ENCODE peak calls at places on chromosomes 11 and 22, in ten cellular contexts. One of them, this sample, is unnamed.
A peak's percentile ranks its signal among the peaks of the same experiment; 100 is the strongest.

GRCh38 chr11:69009441-69010211 is 3.4 kb downstream of the MRGPRF start:
- DNase-seq in GM12865: no peak
- DNase-seq in neural crest cell: no peak
- DNase-seq in AG04450: no peak
- DNase-seq in PC-9: no peak
- DNase-seq in cardiac fibroblast: no peak
- DNase-seq in endodermal cell: peak; percentile 44
- DNase-seq in fibroblast of lung: peak; percentile 28
- DNase-seq in spleen: peak; percentile 56
- DNase-seq in Calu3: no peak
- DNase-seq in this sample: no peak

GRCh38 chr22:42947211-42947990 is 67.5 kb downstream of the PACSIN2 start:
- DNase-seq in GM12865: no peak
- DNase-seq in neural crest cell: peak; percentile 41
- DNase-seq in AG04450: no peak
- DNase-seq in PC-9: peak; percentile 94
- DNase-seq in cardiac fibroblast: no peak
- DNase-seq in endodermal cell: no peak
- DNase-seq in fibroblast of lung: no peak
- DNase-seq in spleen: no peak
- DNase-seq in Calu3: peak; percentile 86
- DNase-seq in this sample: no peak

GRCh38 chr22:42693763-42694683 is 26.6 kb downstream of the A4GALT start:
- DNase-seq in GM12865: no peak
- DNase-seq in neural crest cell: no peak
- DNase-seq in AG04450: no peak
- DNase-seq in PC-9: no peak
- DNase-seq in cardiac fibroblast: no peak
- DNase-seq in endodermal cell: no peak
- DNase-seq in fibroblast of lung: no peak
- DNase-seq in spleen: no peak
- DNase-seq in Calu3: no peak
- DNase-seq in this sample: no peak

GRCh38 chr11:93537022-93537421 is 6.2 kb downstream of the SMCO4 start:
- DNase-seq in GM12865: no peak
- DNase-seq in neural crest cell: no peak
- DNase-seq in AG04450: no peak
- DNase-seq in PC-9: no peak
- DNase-seq in cardiac fibroblast: no peak
- DNase-seq in endodermal cell: no peak
- DNase-seq in fibroblast of lung: no peak
- DNase-seq in spleen: no peak
- DNase-seq in Calu3: no peak
- DNase-seq in this sample: no peak

GRCh38 chr22:41382098-41382578 is 396 bp downstream of the TEF start:
- DNase-seq in GM12865: peak; percentile 76
- DNase-seq in neural crest cell: peak; percentile 69
- DNase-seq in AG04450: no peak
- DNase-seq in PC-9: no peak
- DNase-seq in cardiac fibroblast: peak; percentile 25
- DNase-seq in endodermal cell: peak; percentile 93
- DNase-seq in fibroblast of lung: peak; percentile 54
- DNase-seq in spleen: no peak
- DNase-seq in Calu3: peak; percentile 41
- DNase-seq in this sample: peak; percentile 27

GRCh38 chr11:104033134-104033533 is 3.3 kb upstream of the DDI1 start:
- DNase-seq in GM12865: no peak
- DNase-seq in neural crest cell: no peak
- DNase-seq in AG04450: peak; percentile 93
- DNase-seq in PC-9: peak; percentile 78
- DNase-seq in cardiac fibroblast: peak; percentile 67
- DNase-seq in endodermal cell: no peak
- DNase-seq in fibroblast of lung: peak; percentile 87
- DNase-seq in spleen: no peak
- DNase-seq in Calu3: peak; percentile 7
- DNase-seq in this sample: peak; percentile 77

GRCh38 chr11:66363187-66363601 is 8.4 kb downstream of the SLC29A2 start:
- DNase-seq in GM12865: no peak
- DNase-seq in neural crest cell: no peak
- DNase-seq in AG04450: no peak
- DNase-seq in PC-9: no peak
- DNase-seq in cardiac fibroblast: no peak
- DNase-seq in endodermal cell: no peak
- DNase-seq in fibroblast of lung: no peak
- DNase-seq in spleen: peak; percentile 61
- DNase-seq in Calu3: no peak
- DNase-seq in this sample: no peak

GRCh38 chr11:127063191-127063590 is 62.6 kb upstream of the KIRREL3 start:
- DNase-seq in GM12865: no peak
- DNase-seq in neural crest cell: no peak
- DNase-seq in AG04450: no peak
- DNase-seq in PC-9: no peak
- DNase-seq in cardiac fibroblast: no peak
- DNase-seq in endodermal cell: no peak
- DNase-seq in fibroblast of lung: no peak
- DNase-seq in spleen: no peak
- DNase-seq in Calu3: no peak
- DNase-seq in this sample: no peak

GRCh38 chr11:73760066-73760679 is 701 bp downstream of the RAB6A start:
- DNase-seq in GM12865: peak; percentile 29
- DNase-seq in neural crest cell: peak; percentile 34
- DNase-seq in AG04450: no peak
- DNase-seq in PC-9: no peak
- DNase-seq in cardiac fibroblast: peak; percentile 43
- DNase-seq in endodermal cell: peak; percentile 74
- DNase-seq in fibroblast of lung: peak; percentile 50
- DNase-seq in spleen: no peak
- DNase-seq in Calu3: peak; percentile 25
- DNase-seq in this sample: peak; percentile 25

GRCh38 chr22:27377901-27378300 is 423.7 kb downstream of the MN1 start:
- DNase-seq in GM12865: no peak
- DNase-seq in neural crest cell: no peak
- DNase-seq in AG04450: no peak
- DNase-seq in PC-9: no peak
- DNase-seq in cardiac fibroblast: no peak
- DNase-seq in endodermal cell: no peak
- DNase-seq in fibroblast of lung: no peak
- DNase-seq in spleen: no peak
- DNase-seq in Calu3: no peak
- DNase-seq in this sample: no peak

GRCh38 chr11:115284766-115285165 is 219.4 kb downstream of the CADM1 start:
- DNase-seq in GM12865: no peak
- DNase-seq in neural crest cell: no peak
- DNase-seq in AG04450: no peak
- DNase-seq in PC-9: no peak
- DNase-seq in cardiac fibroblast: peak; percentile 2
- DNase-seq in endodermal cell: no peak
- DNase-seq in fibroblast of lung: peak; percentile 29
- DNase-seq in spleen: no peak
- DNase-seq in Calu3: no peak
- DNase-seq in this sample: no peak

GRCh38 chr11:12784445-12784844 is 110.2 kb downstream of the TEAD1 start:
- DNase-seq in GM12865: no peak
- DNase-seq in neural crest cell: no peak
- DNase-seq in AG04450: peak; percentile 38
- DNase-seq in PC-9: no peak
- DNase-seq in cardiac fibroblast: no peak
- DNase-seq in endodermal cell: no peak
- DNase-seq in fibroblast of lung: no peak
- DNase-seq in spleen: no peak
- DNase-seq in Calu3: no peak
- DNase-seq in this sample: peak; percentile 55

GRCh38 chr11:14288189-14288935 is 70.6 kb downstream of the RRAS2 start:
- DNase-seq in GM12865: no peak
- DNase-seq in neural crest cell: no peak
- DNase-seq in AG04450: peak; percentile 74
- DNase-seq in PC-9: peak; percentile 71
- DNase-seq in cardiac fibroblast: peak; percentile 91
- DNase-seq in endodermal cell: no peak
- DNase-seq in fibroblast of lung: peak; percentile 87
- DNase-seq in spleen: no peak
- DNase-seq in Calu3: no peak
- DNase-seq in this sample: peak; percentile 62

GRCh38 chr11:69459848-69460539 is 21.5 kb upstream of the LINC01488 start:
- DNase-seq in GM12865: no peak
- DNase-seq in neural crest cell: no peak
- DNase-seq in AG04450: no peak
- DNase-seq in PC-9: no peak
- DNase-seq in cardiac fibroblast: no peak
- DNase-seq in endodermal cell: no peak
- DNase-seq in fibroblast of lung: no peak
- DNase-seq in spleen: no peak
- DNase-seq in Calu3: no peak
- DNase-seq in this sample: no peak

GRCh38 chr11:128776434-128777284 is 82.8 kb downstream of the FLI1 start:
- DNase-seq in GM12865: peak; percentile 47
- DNase-seq in neural crest cell: peak; percentile 70
- DNase-seq in AG04450: no peak
- DNase-seq in PC-9: no peak
- DNase-seq in cardiac fibroblast: peak; percentile 55
- DNase-seq in endodermal cell: peak; percentile 92
- DNase-seq in fibroblast of lung: peak; percentile 47
- DNase-seq in spleen: no peak
- DNase-seq in Calu3: peak; percentile 49
- DNase-seq in this sample: peak; percentile 34

GRCh38 chr22:25509391-25509791 is 55.1 kb upstream of the GRK3 start:
- DNase-seq in GM12865: no peak
- DNase-seq in neural crest cell: no peak
- DNase-seq in AG04450: no peak
- DNase-seq in PC-9: no peak
- DNase-seq in cardiac fibroblast: no peak
- DNase-seq in endodermal cell: no peak
- DNase-seq in fibroblast of lung: peak; percentile 68
- DNase-seq in spleen: no peak
- DNase-seq in Calu3: no peak
- DNase-seq in this sample: peak; percentile 27

GRCh38 chr22:26164174-26164573 is 5.1 kb upstream of the SEZ6L start:
- DNase-seq in GM12865: no peak
- DNase-seq in neural crest cell: no peak
- DNase-seq in AG04450: no peak
- DNase-seq in PC-9: no peak
- DNase-seq in cardiac fibroblast: no peak
- DNase-seq in endodermal cell: no peak
- DNase-seq in fibroblast of lung: no peak
- DNase-seq in spleen: no peak
- DNase-seq in Calu3: no peak
- DNase-seq in this sample: no peak

DNA sequence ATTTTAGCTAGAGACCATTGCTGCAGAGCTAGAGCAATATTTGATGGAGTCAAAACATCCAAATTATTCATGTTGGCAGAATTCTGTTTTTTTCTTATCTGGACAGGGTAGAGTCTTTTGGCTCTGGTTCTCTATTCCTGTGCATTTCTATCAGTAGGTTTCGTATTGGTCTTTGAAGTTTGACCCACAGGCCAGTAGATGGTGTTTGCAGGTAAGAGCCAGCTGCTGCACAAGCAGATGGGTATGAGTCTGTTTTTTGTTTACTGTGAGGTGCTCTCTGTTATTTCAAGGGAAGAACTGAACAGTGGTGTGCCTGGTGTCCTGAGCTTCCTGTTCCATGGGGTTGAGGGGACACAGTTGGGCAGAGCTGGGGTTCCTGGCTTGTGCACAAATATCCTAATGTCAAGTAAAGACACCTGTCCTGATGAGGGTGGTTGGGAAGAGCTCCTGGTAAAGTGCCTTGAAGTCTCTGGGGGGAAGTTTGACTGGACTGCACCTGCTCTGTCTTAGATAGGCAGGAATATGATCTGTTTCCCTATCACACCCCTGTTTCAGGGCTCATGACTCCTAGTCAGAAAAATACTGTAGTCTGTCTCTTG is 34.0 kb upstream of the SLC22A25 start:
- DNase-seq in GM12865: peak; percentile 39
- DNase-seq in neural crest cell: no peak
- DNase-seq in AG04450: no peak
- DNase-seq in PC-9: no peak
- DNase-seq in cardiac fibroblast: no peak
- DNase-seq in endodermal cell: no peak
- DNase-seq in fibroblast of lung: no peak
- DNase-seq in spleen: no peak
- DNase-seq in Calu3: peak; percentile 17
- DNase-seq in this sample: no peak
- TF ChIP-seq CTCF in GM12865: peak; percentile 40
- TF ChIP-seq CTCF in neural crest cell: no peak
- TF ChIP-seq CTCF in AG04450: no peak
- TF ChIP-seq CTCF in PC-9: peak; percentile 35
- TF ChIP-seq CTCF in cardiac fibroblast: peak; percentile 3
- TF ChIP-seq CTCF in endodermal cell: peak; percentile 36
- TF ChIP-seq CTCF in fibroblast of lung: no peak
- TF ChIP-seq CTCF in spleen: no peak
- TF ChIP-seq CTCF in Calu3: no peak
- TF ChIP-seq CTCF in this sample: no peak

GRCh38 chr11:5369793-5370192 is 13.8 kb upstream of the OR51M1 start:
- DNase-seq in GM12865: peak; percentile 12
- DNase-seq in neural crest cell: no peak
- DNase-seq in AG04450: peak; percentile 75
- DNase-seq in PC-9: no peak
- DNase-seq in cardiac fibroblast: peak; percentile 72
- DNase-seq in endodermal cell: no peak
- DNase-seq in fibroblast of lung: peak; percentile 71
- DNase-seq in spleen: no peak
- DNase-seq in Calu3: no peak
- DNase-seq in this sample: peak; percentile 57
- TF ChIP-seq CTCF in GM12865: peak; percentile 28
- TF ChIP-seq CTCF in neural crest cell: peak; percentile 45
- TF ChIP-seq CTCF in AG04450: peak; percentile 84
- TF ChIP-seq CTCF in PC-9: no peak
- TF ChIP-seq CTCF in cardiac fibroblast: peak; percentile 50
- TF ChIP-seq CTCF in endodermal cell: peak; percentile 78
- TF ChIP-seq CTCF in fibroblast of lung: peak; percentile 61
- TF ChIP-seq CTCF in spleen: no peak
- TF ChIP-seq CTCF in Calu3: no peak
- TF ChIP-seq CTCF in this sample: peak; percentile 41

DNA sequence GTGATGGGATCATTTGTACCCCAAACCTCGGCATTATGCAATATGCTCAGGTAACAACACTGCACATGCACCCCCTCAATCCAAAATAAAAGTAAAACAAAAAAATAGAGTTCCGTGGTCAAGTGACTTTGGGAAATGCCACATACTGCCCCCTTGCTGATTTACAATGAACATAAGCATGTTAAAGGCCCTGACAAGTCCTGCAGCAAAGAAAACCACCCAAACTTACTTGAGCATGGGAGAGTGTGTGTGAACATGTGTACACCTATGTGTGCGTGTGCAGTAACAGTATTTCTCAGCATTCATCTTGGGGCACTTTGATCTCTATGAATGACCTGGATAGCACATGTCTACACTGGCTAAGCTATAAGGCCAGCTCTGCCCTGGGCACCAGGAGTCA is 15.8 kb upstream of the IGSF22 start:
- DNase-seq in GM12865: no peak
- DNase-seq in neural crest cell: no peak
- DNase-seq in AG04450: no peak
- DNase-seq in PC-9: no peak
- DNase-seq in cardiac fibroblast: no peak
- DNase-seq in endodermal cell: no peak
- DNase-seq in fibroblast of lung: no peak
- DNase-seq in spleen: no peak
- DNase-seq in Calu3: no peak
- DNase-seq in this sample: no peak
- TF ChIP-seq CTCF in GM12865: no peak
- TF ChIP-seq CTCF in neural crest cell: no peak
- TF ChIP-seq CTCF in AG04450: no peak
- TF ChIP-seq CTCF in PC-9: no peak
- TF ChIP-seq CTCF in cardiac fibroblast: no peak
- TF ChIP-seq CTCF in endodermal cell: peak; percentile 20
- TF ChIP-seq CTCF in fibroblast of lung: no peak
- TF ChIP-seq CTCF in spleen: no peak
- TF ChIP-seq CTCF in Calu3: no peak
- TF ChIP-seq CTCF in this sample: no peak

GRCh38 chr11:48184452-48184851 is 32.2 kb upstream of the OR4B1 start:
- DNase-seq in GM12865: no peak
- DNase-seq in neural crest cell: no peak
- DNase-seq in AG04450: no peak
- DNase-seq in PC-9: no peak
- DNase-seq in cardiac fibroblast: no peak
- DNase-seq in endodermal cell: no peak
- DNase-seq in fibroblast of lung: no peak
- DNase-seq in spleen: no peak
- DNase-seq in Calu3: no peak
- DNase-seq in this sample: no peak
- TF ChIP-seq CTCF in GM12865: no peak
- TF ChIP-seq CTCF in neural crest cell: no peak
- TF ChIP-seq CTCF in AG04450: no peak
- TF ChIP-seq CTCF in PC-9: no peak
- TF ChIP-seq CTCF in cardiac fibroblast: no peak
- TF ChIP-seq CTCF in endodermal cell: peak; percentile 17
- TF ChIP-seq CTCF in fibroblast of lung: no peak
- TF ChIP-seq CTCF in spleen: no peak
- TF ChIP-seq CTCF in Calu3: no peak
- TF ChIP-seq CTCF in this sample: no peak

This sample was measured in fibroblast of mammary gland.